ENCODE peak calls at places on chromosomes 6 and 20, in eight cellular contexts. C, A, S, K, P, I, G and W are unnamed samples.

GRCh38 chr6:7974932-7975763 is 64.6 kb upstream of the TXNDC5 start:
- DNase-seq in S (no peak), A (peak; percentile 99), I (no peak), P (peak; percentile 95), G (peak; percentile 91), C (peak; percentile 89), K (no peak), W (peak; percentile 84)

GRCh38 chr6:149863846-149864577 is at the start of gene LRP11:
- DNase-seq in S (peak; percentile 79), K (peak; percentile 45), A (peak; percentile 88), P (no peak), C (peak; percentile 88), I (peak; percentile 75), G (peak; percentile 90), W (peak; percentile 83)

GRCh38 chr6:13261464-13261994 is 66.8 kb downstream of the TBC1D7 start:
- DNase-seq in P (no peak), K (no peak), I (no peak), S (no peak), A (no peak), G (no peak), C (no peak), W (no peak)

GRCh38 chr6:24985313-24985712 is 49.6 kb upstream of the RIPOR2 start:
- DNase-seq in S (no peak), G (no peak), K (no peak), C (no peak), A (no peak), I (no peak), P (no peak), W (no peak)

GRCh38 chr6:155106456-155107107 is 111.5 kb downstream of the TIAM2 start:
- DNase-seq in C (no peak), S (no peak), I (no peak), G (peak; percentile 92), A (no peak), P (no peak), K (no peak), W (peak; percentile 70)

GRCh38 chr6:139547082-139547776 is 172.8 kb upstream of the CITED2 start:
- DNase-seq in G (peak; percentile 26), S (no peak), K (no peak), P (no peak), A (no peak), I (no peak), C (no peak), W (peak; percentile 73)

GRCh38 chr6:119361209-119361608 is 11.6 kb upstream of the MAN1A1 start:
- DNase-seq in A (no peak), I (no peak), P (no peak), G (peak; percentile 79), K (no peak), S (no peak), C (no peak), W (peak; percentile 77)

GRCh38 chr20:31811198-31811597 is 8.0 kb upstream of the MYLK2 start:
- DNase-seq in I (no peak), P (no peak), C (no peak), K (no peak), A (no peak), S (no peak), G (no peak), W (no peak)